ENCODE peak calls at places on chromosomes 12 and 14, in seven cellular contexts. L is NCI-H1417; E is NCI-H460; J is stimulated activated CD4-positive, alpha-beta T cell treated with anti-CD3 and anti-CD28 coated beads, Interleukin-2, amount 100 ng/mL, for 48 hours; K is lung; D is tibial nerve; V is CD8-positive, alpha-beta T cell. T is an unnamed sample.

GRCh38 chr14:21066882-21067502 is 3.1 kb upstream of the ARHGEF40 start:
- DNase-seq in J (no peak), D (no peak), V (no peak), L (peak), E (peak), K (no peak), T (no peak)

GRCh38 chr12:122117979-122118378 is 39.4 kb downstream of the MLXIP start:
- DNase-seq in V (no peak), J (no peak), L (no peak), E (no peak), D (no peak), K (no peak), T (no peak)

GRCh38 chr14:81165188-81165587 is 55.6 kb downstream of the GTF2A1 start:
- DNase-seq in E (no peak), V (no peak), L (no peak), J (no peak), D (no peak), K (no peak), T (no peak)

GRCh38 chr12:79347852-79348251 is 342.9 kb downstream of the PAWR start:
- DNase-seq in J (no peak), L (no peak), D (no peak), K (no peak), E (no peak), V (no peak), T (no peak)

GRCh38 chr14:58665773-58666500 is 28.2 kb downstream of the DACT1 start:
- DNase-seq in L (no peak), J (no peak), V (no peak), D (no peak), E (no peak), K (no peak), T (no peak)

GRCh38 chr14:75636100-75636692 is 24.5 kb downstream of the ERG28 start:
- DNase-seq in D (no peak), E (no peak), J (no peak), K (no peak), V (no peak), L (peak), T (no peak)

GRCh38 chr12:26564391-26564790 is 268.6 kb downstream of the ITPR2 start:
- DNase-seq in K (no peak), J (no peak), E (no peak), V (no peak), D (no peak), L (no peak), T (no peak)

GRCh38 chr12:31896514-31897039 is 62.6 kb upstream of the RESF1 start:
- DNase-seq in K (peak), D (peak), V (peak), E (no peak), L (no peak), J (peak), T (peak)

GRCh38 chr14:103101964-103102688 is 7.6 kb downstream of the EXOC3L4 start:
- DNase-seq in E (no peak), K (no peak), V (no peak), L (no peak), D (no peak), J (no peak), T (no peak)

GRCh38 chr12:22100952-22101748 is 55.1 kb downstream of the CMAS start:
- DNase-seq in K (no peak), J (peak), L (peak), E (peak), D (peak), V (peak), T (peak)

GRCh38 chr14:104594310-104595046 is 10.1 kb downstream of the TMEM179 start:
- DNase-seq in J (no peak), L (no peak), E (no peak), K (no peak), V (no peak), D (no peak), T (no peak)

GRCh38 chr14:30655124-30655523 is 33.0 kb downstream of the SCFD1 start:
- DNase-seq in K (no peak), J (no peak), L (no peak), V (no peak), D (no peak), E (no peak), T (no peak)

GRCh38 chr14:101836131-101836530 is 74.6 kb downstream of the PPP2R5C start:
- DNase-seq in J (no peak), V (no peak), E (no peak), K (no peak), L (no peak), D (no peak), T (no peak)

GRCh38 chr12:57769594-57769993 is 2.3 kb downstream of the METTL1 start:
- DNase-seq in D (no peak), V (no peak), J (no peak), L (no peak), E (no peak), K (no peak), T (no peak)

GRCh38 chr14:99242816-99243795 is 28.9 kb downstream of the BCL11B start:
- DNase-seq in E (no peak), J (no peak), V (peak), L (no peak), K (no peak), D (no peak), T (no peak)

GRCh38 chr12:19869413-19869812 is 430.1 kb downstream of the AEBP2 start:
- DNase-seq in D (no peak), E (no peak), L (no peak), V (no peak), K (no peak), J (no peak), T (no peak)

GRCh38 chr14:75434557-75435248 is 6.9 kb downstream of the JDP2 start:
- DNase-seq in J (no peak), D (no peak), L (no peak), K (no peak), E (no peak), V (no peak), T (no peak)

GRCh38 chr12:121786441-121786825 is 7.1 kb downstream of the RHOF start:
- DNase-seq in K (peak), E (peak), V (peak), D (no peak), L (no peak), J (no peak), T (no peak)

GRCh38 chr12:132445884-132446471 is 44.0 kb upstream of the FBRSL1 start:
- DNase-seq in D (no peak), V (peak), E (peak), L (peak), K (peak), J (peak), T (peak)

GRCh38 chr12:95624544-95624943 is 73.3 kb upstream of the USP44 start:
- DNase-seq in J (no peak), L (no peak), K (no peak), D (no peak), E (no peak), V (no peak), T (no peak)

GRCh38 chr12:93773122-93773871 is 96.1 kb downstream of the CRADD start:
- DNase-seq in L (peak), E (no peak), J (peak), D (no peak), V (peak), K (no peak), T (no peak)

GRCh38 chr12:52907092-52907810 is 2.4 kb upstream of the KRT8 start:
- DNase-seq in K (peak), V (no peak), J (no peak), L (peak), E (no peak), D (no peak), T (no peak)

GRCh38 chr14:68779761-68780323 is 13.0 kb downstream of the ZFP36L1 start:
- DNase-seq in V (peak), J (no peak), E (no peak), K (no peak), D (no peak), L (no peak), T (no peak)

GRCh38 chr14:76917759-76918175 is 91.6 kb downstream of the LRRC74A start:
- DNase-seq in K (peak), D (no peak), L (peak), E (no peak), J (no peak), V (no peak), T (no peak)

T was measured in naive B cell.